ENCODE peak calls at places on chromosomes 3 and 15, in five cellular contexts. S is psoas muscle, E is IMR-90, P is Panc1, C is tibial nerve. L is an unnamed sample. For H3K36me3, the result is how much of the 10 kb centered on the place peaks cover.

GRCh38 chr15:100281096-100281917 is 60.5 kb downstream of the ADAMTS17 start:
- DNase-seq in S (no peak), E (no peak), C (no peak), P (no peak), L (no peak)

GRCh38 chr15:85828869-85829268 is 34.1 kb upstream of the KLHL25 start:
- DNase-seq in E (no peak), S (no peak), C (no peak), P (no peak), L (no peak)

GRCh38 chr15:40354408-40355171 is 3.4 kb upstream of the DISP2 start:
- DNase-seq in C (no peak), S (peak), P (no peak), E (peak), L (no peak)

GRCh38 chr15:69893086-69893485 is 204.6 kb downstream of the TLE3 start:
- DNase-seq in C (no peak), E (no peak), S (no peak), P (no peak), L (no peak)

GRCh38 chr15:97482521-97482920 is 478.0 kb upstream of the ARRDC4 start:
- DNase-seq in E (no peak), S (no peak), C (no peak), P (no peak), L (no peak)

GRCh38 chr3:167930453-167930852 is 165.3 kb downstream of the GOLIM4 start:
- DNase-seq in E (no peak), P (no peak), S (no peak), C (no peak), L (no peak)

GRCh38 chr3:4865714-4866113 is 113.5 kb upstream of the BHLHE40 start:
- DNase-seq in P (no peak), E (no peak), S (no peak), C (no peak), L (no peak)

GRCh38 chr3:98021821-98022220 is 13.3 kb downstream of the GABRR3 start:
- DNase-seq in P (no peak), S (no peak), C (no peak), E (peak), L (peak)

GRCh38 chr15:61951949-61952348 is 108.3 kb downstream of the VPS13C start:
- DNase-seq in S (no peak), C (no peak), P (no peak), E (peak), L (peak)

GRCh38 chr3:123834631-123835030 is 49.5 kb downstream of the MYLK start:
- DNase-seq in C (no peak), E (peak), P (peak), S (no peak), L (peak)

GRCh38 chr3:122921791-122922651 is 105.5 kb downstream of the SEMA5B start:
- DNase-seq in E (no peak), C (no peak), S (no peak), P (no peak), L (no peak)

GRCh38 chr3:127011270-127011992 is 28.5 kb downstream of the PLXNA1 start:
- DNase-seq in C (no peak), E (peak), P (no peak), S (peak), L (no peak)

GRCh38 chr3:106332884-106333283 is 464.1 kb upstream of the CBLB start:
- DNase-seq in E (peak), S (no peak), P (no peak), C (no peak), L (no peak)

GRCh38 chr15:86021281-86022264 is 58.1 kb upstream of the AGBL1 start:
- DNase-seq in C (no peak), S (no peak), P (no peak), E (no peak), L (no peak)

GRCh38 chr15:96421211-96421610 is 90.7 kb downstream of the NR2F2 start:
- DNase-seq in C (no peak), E (peak), P (no peak), S (no peak), L (peak)

GRCh38 chr3:105752791-105753415 is 115.9 kb downstream of the CBLB start:
- DNase-seq in E (no peak), C (no peak), P (no peak), S (no peak), L (peak)

GRCh38 chr3:60573494-60573893 is 677.8 kb downstream of the FHIT start:
- DNase-seq in E (peak), P (no peak), S (no peak), C (no peak), L (peak)

GRCh38 chr15:88627463-88627862 is 6.3 kb downstream of the AEN start:
- DNase-seq in S (no peak), P (no peak), E (no peak), C (no peak), L (no peak)

GRCh38 chr3:141797819-141798405 is 34.7 kb downstream of the GRK7 start:
- DNase-seq in P (no peak), S (no peak), C (no peak), E (no peak), L (no peak)

GRCh38 chr3:159897331-159898075 is 91.1 kb upstream of the IL12A start:
- DNase-seq in E (peak), S (no peak), P (no peak), C (no peak), L (peak)

GRCh38 chr3:68295457-68295856 is 636.9 kb downstream of the TAFA4 start:
- DNase-seq in E (no peak), P (no peak), C (no peak), S (no peak), L (no peak)

GRCh38 chr3:151387443-151388241 is 3.1 kb upstream of the P2RY12 start:
- DNase-seq in C (no peak), S (no peak), P (no peak), E (no peak), L (no peak)

GRCh38 chr15:70587896-70588567 is 175.3 kb downstream of the UACA start:
- DNase-seq in C (no peak), S (no peak), P (no peak), E (no peak), L (no peak)

GRCh38 chr3:140424211-140424610 is 253.7 kb upstream of the TRIM42 start:
- DNase-seq in C (no peak), S (no peak), E (no peak), P (no peak), L (no peak)

DNA sequence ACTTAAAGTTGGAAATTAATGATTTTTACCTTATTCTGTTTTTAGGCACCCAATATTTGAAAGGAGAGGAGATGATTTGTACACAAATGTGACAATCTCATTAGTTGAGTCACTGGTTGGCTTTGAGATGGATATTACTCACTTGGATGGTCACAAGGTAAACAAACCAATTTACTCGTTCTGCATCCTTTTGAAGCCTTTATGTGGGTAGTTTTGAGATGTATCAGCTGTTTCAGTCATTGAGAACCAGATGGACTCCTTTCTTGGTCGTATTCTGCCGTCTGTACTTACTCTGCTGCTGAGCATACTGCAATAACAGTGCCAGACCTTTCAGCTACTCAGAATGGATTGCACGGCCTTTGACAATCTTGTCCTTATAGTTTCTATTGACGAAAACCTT is 13.3 kb downstream of the DNAJB11 start:
- DNase-seq in C (no peak), E (peak), P (no peak), S (no peak), L (no peak)
- H3K36me3 ChIP-seq in C (under half), E (under half), P (half or more), S (half or more), L (under half)

GRCh38 chr3:138081371-138082084 is 33.9 kb downstream of the DZIP1L start:
- DNase-seq in P (no peak), C (no peak), S (no peak), E (peak), L (peak)

GRCh38 chr3:138079901-138080300 is 35.5 kb downstream of the DZIP1L start:
- DNase-seq in P (no peak), S (no peak), E (peak), C (no peak), L (peak)

GRCh38 chr3:138082085-138082991 is 33.1 kb downstream of the DZIP1L start:
- DNase-seq in C (no peak), S (no peak), E (peak), P (no peak), L (peak)

GRCh38 chr3:138082992-138083386 is 32.4 kb downstream of the DZIP1L start:
- DNase-seq in P (no peak), C (no peak), S (no peak), E (no peak), L (peak)

GRCh38 chr3:138084196-138084595 is 31.2 kb downstream of the DZIP1L start:
- DNase-seq in E (no peak), P (no peak), C (no peak), S (no peak), L (no peak)
- H3K36me3 ChIP-seq in E (under half), P (under half), C (under half), S (under half), L (under half)

GRCh38 chr15:59680870-59681269 is 8.2 kb downstream of the BNIP2 start:
- DNase-seq in P (no peak), S (no peak), E (peak), C (no peak), L (no peak)
- H3K36me3 ChIP-seq in P (under half), S (half or more), E (under half), C (under half), L (half or more)

GRCh38 chr3:138066383-138066782 is 49.0 kb downstream of the DZIP1L start:
- DNase-seq in S (no peak), C (no peak), E (no peak), P (no peak), L (no peak)
- H3K36me3 ChIP-seq in S (under half), C (under half), E (under half), P (under half), L (half or more)

GRCh38 chr3:58037141-58037910 is 29.1 kb downstream of the FLNB start:
- DNase-seq in S (no peak), E (no peak), C (no peak), P (no peak), L (no peak)

GRCh38 chr3:58035512-58035867 is 27.3 kb downstream of the FLNB start:
- DNase-seq in P (no peak), E (no peak), S (no peak), C (no peak), L (no peak)

GRCh38 chr3:58038675-58039302 is 30.6 kb downstream of the FLNB start:
- DNase-seq in E (no peak), P (no peak), S (no peak), C (no peak), L (no peak)

GRCh38 chr3:58034738-58035511 is 26.7 kb downstream of the FLNB start:
- DNase-seq in E (no peak), P (no peak), S (no peak), C (no peak), L (no peak)

GRCh38 chr3:58036287-58037032 is 28.2 kb downstream of the FLNB start:
- DNase-seq in P (no peak), E (no peak), C (no peak), S (no peak), L (no peak)
- H3K36me3 ChIP-seq in P (under half), E (under half), C (under half), S (under half), L (under half)